ENCODE peak calls at places on chromosome 1, in nine cellular contexts. P is Panc1, B is HCT116, T is K562, W is GM23338, D is A549, H is HL-60, Z is HepG2, A is GM12878. O is an unnamed sample.

GRCh38 chr1:205849619-205850355 is at the start of gene PM20D1:
- DNase-seq in D (no peak), H (no peak), Z (no peak), T (peak; percentile 80), A (no peak), P (peak; percentile 79), W (peak; percentile 100), B (no peak), O (peak; percentile 89)

GRCh38 chr1:145972580-145972979 is 8.1 kb downstream of the POLR3GL start:
- DNase-seq in B (no peak), W (no peak), H (peak; percentile 68), Z (peak; percentile 66), D (no peak), P (no peak), A (no peak), T (no peak), O (no peak)

GRCh38 chr1:66624412-66625060 is 90.6 kb downstream of the SGIP1 start:
- DNase-seq in B (no peak), A (no peak), Z (no peak), P (peak; percentile 43), D (no peak), H (no peak), W (no peak), T (no peak), O (no peak)

GRCh38 chr1:197063212-197063611 is 3.8 kb downstream of the F13B start:
- DNase-seq in H (no peak), A (no peak), B (no peak), P (no peak), W (peak; percentile 14), T (no peak), D (no peak), Z (no peak), O (no peak)

GRCh38 chr1:9822897-9823692 is 670 bp downstream of the CLSTN1 start:
- DNase-seq in Z (no peak), W (peak; percentile 56), A (no peak), B (no peak), D (peak; percentile 21), T (peak; percentile 65), H (peak; percentile 17), P (no peak), O (no peak)

GRCh38 chr1:208181259-208181816 is 62.8 kb downstream of the PLXNA2 start:
- DNase-seq in H (no peak), Z (no peak), T (no peak), W (no peak), D (no peak), B (no peak), P (no peak), A (no peak), O (no peak)

GRCh38 chr1:220879090-220879508 is at the start of gene HLX:
- DNase-seq in Z (no peak), D (peak; percentile 98), H (peak; percentile 95), B (peak; percentile 56), P (peak; percentile 30), T (peak; percentile 96), W (peak; percentile 80), A (no peak), O (peak; percentile 97)

GRCh38 chr1:34002810-34003209 is 138.9 kb downstream of the HMGB4 start:
- DNase-seq in B (no peak), H (no peak), D (no peak), Z (no peak), P (no peak), T (no peak), W (peak; percentile 20), A (no peak), O (no peak)

GRCh38 chr1:32201011-32201855 is 838 bp downstream of the CCDC28B start:
- DNase-seq in W (peak; percentile 77), T (peak; percentile 79), Z (no peak), P (no peak), B (no peak), A (peak; percentile 50), D (no peak), H (no peak), O (peak; percentile 65)

GRCh38 chr1:178034676-178035075 is 59.2 kb upstream of the RASAL2 start:
- DNase-seq in T (no peak), D (no peak), Z (no peak), A (no peak), H (no peak), P (no peak), W (no peak), B (no peak), O (no peak)

GRCh38 chr1:199279107-199279506 is 640.3 kb downstream of the PTPRC start:
- DNase-seq in T (no peak), A (no peak), D (no peak), B (no peak), W (no peak), P (no peak), H (peak; percentile 59), Z (no peak), O (no peak)

GRCh38 chr1:177571485-177572076 is 398.3 kb downstream of the SEC16B start:
- DNase-seq in A (no peak), W (no peak), D (no peak), P (no peak), H (no peak), B (no peak), T (no peak), Z (peak; percentile 85), O (no peak)

GRCh38 chr1:159431904-159432303 is at the start of gene OR10J4:
- DNase-seq in H (no peak), P (no peak), Z (no peak), D (no peak), T (no peak), W (no peak), B (no peak), A (no peak), O (no peak)

GRCh38 chr1:159428536-159428935 is 3.5 kb upstream of the OR10J4 start:
- DNase-seq in P (no peak), H (no peak), T (no peak), Z (no peak), W (no peak), A (no peak), D (no peak), B (no peak), O (no peak)

GRCh38 chr1:159430985-159431384 is 1.0 kb upstream of the OR10J4 start:
- DNase-seq in Z (no peak), D (no peak), W (no peak), P (no peak), A (no peak), H (no peak), T (no peak), B (no peak), O (no peak)

GRCh38 chr1:159429074-159429861 is 2.7 kb upstream of the OR10J4 start:
- DNase-seq in D (peak; percentile 2), Z (no peak), P (no peak), A (no peak), H (no peak), B (no peak), T (no peak), W (no peak), O (no peak)
- TF ChIP-seq REST in D (no peak), Z (no peak), P (no peak), A (no peak), H (no peak), B (no peak), T (no peak), W (no peak), O (no peak)

DNA sequence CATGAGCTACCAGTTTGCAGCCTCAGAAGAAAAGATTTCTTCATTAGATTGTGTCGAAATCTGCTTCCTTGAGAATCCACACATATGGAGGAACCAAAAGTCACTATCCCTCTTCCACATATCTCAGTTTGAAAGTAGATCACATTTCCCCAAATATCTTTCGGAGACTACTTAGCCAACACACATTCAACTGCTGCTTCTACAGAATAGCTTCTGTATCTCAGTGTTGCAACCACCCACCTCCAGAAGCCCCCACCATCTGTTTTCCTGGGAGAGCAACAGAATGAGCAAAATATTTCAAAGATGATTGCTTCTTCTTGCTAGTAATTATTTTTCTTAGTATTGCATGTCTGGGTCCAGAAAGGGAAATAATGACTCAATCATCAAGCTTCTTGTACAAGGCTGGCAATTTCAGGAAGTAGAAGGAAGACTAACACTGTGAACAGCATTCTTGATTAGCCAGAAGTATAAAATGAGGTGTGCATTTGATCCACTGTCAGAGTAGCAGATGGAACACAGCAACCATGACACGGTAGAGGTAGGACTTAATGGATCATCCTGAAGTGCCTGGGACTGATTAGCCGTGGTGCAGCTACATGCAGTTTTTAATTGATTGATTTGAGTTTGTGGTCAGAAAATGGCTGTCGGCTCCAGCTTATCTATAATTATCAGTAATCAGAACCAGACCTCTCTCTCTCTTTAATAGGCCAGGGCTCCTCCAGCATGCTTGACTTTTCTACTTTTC is 24.9 kb downstream of the ZC3H11B start:
- DNase-seq in D (no peak), W (no peak), B (no peak), A (no peak), P (no peak), H (peak; percentile 74), Z (no peak), T (no peak), O (peak; percentile 70)
- TF ChIP-seq REST in D (no peak), W (no peak), B (no peak), A (no peak), P (no peak), H (no peak), Z (no peak), T (no peak), O (no peak)

GRCh38 chr1:57600424-57600823 is 176.6 kb upstream of the DAB1 start:
- DNase-seq in A (no peak), T (no peak), P (no peak), B (no peak), Z (no peak), D (no peak), W (peak; percentile 94), H (no peak), O (no peak)
- TF ChIP-seq REST in A (no peak), T (no peak), P (no peak), B (no peak), Z (no peak), D (no peak), W (no peak), H (no peak), O (no peak)

GRCh38 chr1:156807627-156808026 is 9.0 kb downstream of the SH2D2A start:
- DNase-seq in T (no peak), Z (no peak), D (no peak), A (no peak), P (no peak), H (no peak), B (no peak), W (no peak), O (no peak)
- TF ChIP-seq REST in T (no peak), Z (no peak), D (no peak), A (no peak), P (no peak), H (no peak), B (no peak), W (no peak), O (no peak)

DNA sequence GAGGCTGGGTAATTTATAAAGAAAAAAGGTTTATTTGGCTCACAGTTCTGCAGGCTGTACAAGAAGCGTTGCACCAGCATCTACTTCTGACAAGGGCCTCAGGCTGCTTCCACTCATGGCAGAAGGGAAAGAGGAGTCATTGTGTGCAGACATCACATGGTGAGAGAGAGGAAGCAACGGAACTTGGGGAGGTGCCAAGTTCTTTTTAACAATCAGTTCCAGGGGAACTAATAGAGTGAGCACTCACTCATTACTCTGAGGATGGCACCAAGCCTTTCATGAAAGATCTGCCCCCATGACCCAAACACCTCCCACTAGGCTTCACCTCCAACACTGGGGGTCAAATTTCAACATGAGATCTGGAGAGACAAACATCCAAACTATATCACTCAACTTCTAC is 77.2 kb downstream of the DDAH1 start:
- DNase-seq in A (no peak), W (no peak), T (no peak), P (no peak), B (no peak), D (no peak), H (no peak), Z (no peak), O (no peak)
- TF ChIP-seq REST in A (no peak), W (no peak), T (no peak), P (no peak), B (no peak), D (no peak), H (no peak), Z (no peak), O (no peak)

GRCh38 chr1:51234721-51235425 is 1.2 kb upstream of the RNF11 start:
- DNase-seq in Z (peak; percentile 59), W (no peak), A (peak; percentile 93), P (no peak), T (peak; percentile 44), H (peak; percentile 89), D (no peak), B (no peak), O (peak; percentile 55)
- TF ChIP-seq REST in Z (no peak), W (no peak), A (no peak), P (no peak), T (no peak), H (no peak), D (no peak), B (no peak), O (no peak)